ENCODE peak calls at places on chromosome 21, in four cellular contexts. One of them, this sample, is unnamed.

GRCh38 chr21:45076245-45076661 is 1.9 kb downstream of the ADARB1 start:
- DNase-seq in K562: no peak
- DNase-seq in WTC11: no peak
- DNase-seq in HepG2: peak
- DNase-seq in this sample: no peak

GRCh38 chr21:14737922-14738321 is 191.8 kb upstream of the SAMSN1 start:
- DNase-seq in WTC11: no peak
- DNase-seq in K562: peak
- DNase-seq in HepG2: peak
- DNase-seq in this sample: peak

GRCh38 chr21:32562426-32562825 is 22.9 kb downstream of the TCP10L start:
- DNase-seq in HepG2: no peak
- DNase-seq in K562: peak
- DNase-seq in WTC11: peak
- DNase-seq in this sample: no peak

GRCh38 chr21:41767606-41768370 is 936 bp upstream of the RIPK4 start:
- DNase-seq in HepG2: no peak
- DNase-seq in K562: no peak
- DNase-seq in WTC11: peak
- DNase-seq in this sample: no peak

GRCh38 chr21:45670731-45671130 is 27.2 kb downstream of the PCBP3 start:
- DNase-seq in WTC11: no peak
- DNase-seq in K562: no peak
- DNase-seq in HepG2: no peak
- DNase-seq in this sample: no peak

GRCh38 chr21:45479691-45480675 is 62.3 kb downstream of the SLC19A1 start:
- DNase-seq in WTC11: no peak
- DNase-seq in HepG2: no peak
- DNase-seq in K562: no peak
- DNase-seq in this sample: no peak

GRCh38 chr21:44466351-44466954 is 11.1 kb downstream of the LRRC3 start:
- DNase-seq in HepG2: no peak
- DNase-seq in WTC11: no peak
- DNase-seq in K562: no peak
- DNase-seq in this sample: no peak

GRCh38 chr21:18467715-18468114 is 64.1 kb upstream of the TMPRSS15 start:
- DNase-seq in HepG2: no peak
- DNase-seq in K562: no peak
- DNase-seq in WTC11: no peak
- DNase-seq in this sample: no peak

GRCh38 chr21:35648512-35648911 is 411.8 kb downstream of the SETD4 start:
- DNase-seq in WTC11: no peak
- DNase-seq in HepG2: no peak
- DNase-seq in K562: no peak
- DNase-seq in this sample: no peak

GRCh38 chr21:35649186-35649585 is 411.1 kb downstream of the SETD4 start:
- DNase-seq in WTC11: no peak
- DNase-seq in HepG2: no peak
- DNase-seq in K562: no peak
- DNase-seq in this sample: no peak

GRCh38 chr21:35643176-35643575 is 417.1 kb downstream of the SETD4 start:
- DNase-seq in WTC11: no peak
- DNase-seq in HepG2: no peak
- DNase-seq in K562: no peak
- DNase-seq in this sample: no peak

GRCh38 chr21:35644523-35644922 is 415.8 kb downstream of the SETD4 start:
- DNase-seq in K562: no peak
- DNase-seq in WTC11: no peak
- DNase-seq in HepG2: no peak
- DNase-seq in this sample: no peak

GRCh38 chr21:35646606-35647005 is 413.7 kb downstream of the SETD4 start:
- DNase-seq in HepG2: no peak
- DNase-seq in WTC11: no peak
- DNase-seq in K562: no peak
- DNase-seq in this sample: no peak
- TF ChIP-seq HMGXB4 in HepG2: no peak
- TF ChIP-seq HMGXB4 in WTC11: no peak
- TF ChIP-seq HMGXB4 in K562: no peak
- TF ChIP-seq HMGXB4 in this sample: no peak

GRCh38 chr21:19922122-19922521 is 1076.1 kb upstream of the NCAM2 start:
- DNase-seq in K562: no peak
- DNase-seq in HepG2: no peak
- DNase-seq in WTC11: no peak
- DNase-seq in this sample: no peak
- TF ChIP-seq HMGXB4 in K562: no peak
- TF ChIP-seq HMGXB4 in HepG2: no peak
- TF ChIP-seq HMGXB4 in WTC11: no peak
- TF ChIP-seq HMGXB4 in this sample: no peak

DNA sequence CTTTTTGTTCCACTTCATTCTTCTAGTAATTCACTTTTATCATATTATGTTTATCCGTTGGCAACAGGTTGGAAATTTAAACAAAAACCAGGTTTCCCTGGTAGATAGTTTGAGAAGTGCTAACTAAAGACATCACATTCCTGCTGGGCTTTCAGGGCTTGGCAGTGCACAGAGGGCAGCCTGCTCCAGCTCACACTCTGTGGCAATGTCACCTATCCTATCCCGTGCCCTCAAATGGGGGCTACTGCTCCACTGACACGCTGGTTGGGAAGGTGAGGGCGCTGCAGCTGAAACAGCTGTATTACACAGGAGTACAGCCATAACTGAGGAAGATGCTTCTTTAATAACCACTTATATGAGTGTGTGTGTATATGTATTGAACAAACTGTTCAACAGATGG is 49.7 kb downstream of the RCAN1 start:
- DNase-seq in K562: no peak
- DNase-seq in HepG2: no peak
- DNase-seq in WTC11: no peak
- DNase-seq in this sample: no peak
- TF ChIP-seq HMGXB4 in K562: no peak
- TF ChIP-seq HMGXB4 in HepG2: no peak
- TF ChIP-seq HMGXB4 in WTC11: no peak
- TF ChIP-seq HMGXB4 in this sample: no peak

GRCh38 chr21:39911286-39911685 is 44.0 kb downstream of the PCP4 start:
- DNase-seq in K562: peak
- DNase-seq in HepG2: no peak
- DNase-seq in WTC11: peak
- DNase-seq in this sample: no peak
- TF ChIP-seq HMGXB4 in K562: no peak
- TF ChIP-seq HMGXB4 in HepG2: no peak
- TF ChIP-seq HMGXB4 in WTC11: no peak
- TF ChIP-seq HMGXB4 in this sample: no peak

This sample was measured in A549.